ENCODE peak calls at places on chromosome 7, in ten cellular contexts. U is colonic mucosa; B is psoas muscle; G is activated effector memory CD4-positive, alpha-beta T cell treated with anti-CD3 and anti-CD28 coated beads, Interleukin-2, amount 50 U/mL, for 16 hours; M is Calu3; N is MV-4-11; Q is SK-MEL-5; K is midbrain; O is skeletal muscle cell; I is T-helper 1 cell. C is an unnamed sample.

GRCh38 chr7:7996568-7996967 is 28.0 kb downstream of the GLCCI1 start:
- DNase-seq in U (no peak), Q (no peak), M (peak), G (no peak), K (no peak), I (no peak), O (no peak), N (no peak), B (no peak), C (peak)

GRCh38 chr7:111499027-111499426 is 63.3 kb downstream of the IMMP2L start:
- DNase-seq in U (no peak), K (no peak), B (no peak), Q (no peak), G (no peak), O (peak), N (no peak), M (peak), I (no peak), C (no peak)

GRCh38 chr7:149126662-149127321 is 668 bp upstream of the ZNF425 start:
- DNase-seq in G (peak), U (peak), I (peak), K (peak), B (peak), M (peak), O (no peak), N (peak), Q (peak), C (no peak)

GRCh38 chr7:22255834-22256233 is 101.1 kb downstream of the RAPGEF5 start:
- DNase-seq in G (no peak), I (no peak), N (no peak), B (no peak), Q (peak), M (peak), O (no peak), K (peak), U (no peak), C (no peak)

GRCh38 chr7:93836111-93836510 is 54.4 kb downstream of the TFPI2 start:
- DNase-seq in Q (peak), O (peak), K (no peak), M (no peak), G (no peak), N (no peak), U (no peak), I (no peak), B (no peak), C (no peak)

GRCh38 chr7:130358471-130358870 is 13.9 kb downstream of the CPA5 start:
- DNase-seq in M (no peak), Q (no peak), I (no peak), B (no peak), N (no peak), O (no peak), K (no peak), G (no peak), U (no peak), C (no peak)

GRCh38 chr7:29988391-29989256 is 977 bp downstream of the SCRN1 start:
- DNase-seq in I (no peak), O (peak), G (peak), N (no peak), K (peak), U (peak), M (peak), Q (peak), B (peak), C (peak)

GRCh38 chr7:42236266-42237161 is 495 bp downstream of the GLI3 start:
- DNase-seq in Q (peak), M (peak), N (no peak), O (peak), B (peak), K (peak), U (peak), G (no peak), I (no peak), C (no peak)

GRCh38 chr7:70215491-70215890 is 617.2 kb downstream of the AUTS2 start:
- DNase-seq in G (no peak), K (no peak), M (no peak), N (no peak), O (peak), I (no peak), Q (no peak), B (no peak), U (no peak), C (no peak)

GRCh38 chr7:18163091-18163490 is 135.4 kb upstream of the PRPS1L1 start:
- DNase-seq in M (no peak), K (no peak), Q (no peak), N (no peak), G (no peak), O (no peak), U (no peak), I (no peak), B (no peak), C (no peak)

GRCh38 chr7:135697276-135698049 is 30.5 kb downstream of the SLC13A4 start:
- DNase-seq in Q (no peak), O (no peak), U (no peak), B (no peak), G (no peak), K (no peak), N (no peak), I (no peak), M (no peak), C (no peak)

GRCh38 chr7:128032605-128033235 is 1.5 kb upstream of the LRRC4 start:
- DNase-seq in K (no peak), N (no peak), Q (no peak), O (no peak), U (no peak), I (no peak), M (no peak), B (peak), G (no peak), C (peak)

GRCh38 chr7:104848386-104848990 is 165.5 kb upstream of the KMT2E start:
- DNase-seq in U (peak), I (peak), M (peak), G (peak), N (peak), O (no peak), K (peak), B (no peak), Q (peak), C (peak)

GRCh38 chr7:118969370-118969769 is 744.9 kb downstream of the ANKRD7 start:
- DNase-seq in Q (no peak), M (no peak), O (no peak), N (no peak), K (no peak), I (no peak), B (no peak), G (no peak), U (no peak), C (no peak)

GRCh38 chr7:5450549-5451327 is 27.1 kb upstream of the TNRC18 start:
- DNase-seq in U (peak), B (peak), N (no peak), M (peak), Q (peak), O (no peak), I (peak), G (peak), K (peak), C (peak)

GRCh38 chr7:105920766-105921165 is 42.3 kb upstream of the CDHR3 start:
- DNase-seq in N (peak), K (no peak), G (no peak), I (no peak), Q (no peak), B (no peak), M (no peak), U (no peak), O (no peak), C (no peak)

GRCh38 chr7:38558786-38559185 is 72.4 kb downstream of the AMPH start:
- DNase-seq in I (no peak), M (no peak), U (no peak), N (no peak), K (no peak), O (no peak), Q (no peak), G (no peak), B (no peak), C (no peak)

GRCh38 chr7:151063212-151063561 is 3.8 kb downstream of the SLC4A2 start:
- DNase-seq in G (no peak), Q (peak), M (no peak), I (no peak), K (no peak), N (no peak), U (peak), O (no peak), B (peak), C (no peak)

GRCh38 chr7:92916751-92917369 is 80.5 kb upstream of the CDK6 start:
- DNase-seq in U (no peak), I (no peak), Q (peak), N (no peak), M (peak), K (no peak), G (no peak), O (peak), B (no peak), C (no peak)

GRCh38 chr7:106062006-106062405 is 50.1 kb downstream of the SYPL1 start:
- DNase-seq in Q (no peak), M (no peak), U (peak), I (no peak), K (no peak), B (no peak), O (no peak), N (no peak), G (no peak), C (no peak)

GRCh38 chr7:380724-381210 is 90.8 kb downstream of the FOXL3 start:
- DNase-seq in O (no peak), B (no peak), M (no peak), U (peak), N (no peak), Q (no peak), I (no peak), K (no peak), G (peak), C (no peak)

GRCh38 chr7:150322114-150322832 is 882 bp upstream of the LRRC61 start:
- DNase-seq in N (peak), Q (no peak), U (peak), M (no peak), G (peak), B (no peak), I (peak), K (no peak), O (no peak), C (no peak)

GRCh38 chr7:102814025-102814471 is 65.2 kb downstream of the FAM185A start:
- DNase-seq in B (no peak), Q (no peak), I (no peak), O (peak), U (no peak), N (no peak), M (no peak), K (no peak), G (no peak), C (no peak)

GRCh38 chr7:102261451-102261850 is 25.2 kb upstream of the SH2B2 start:
- DNase-seq in Q (peak), K (peak), O (no peak), I (no peak), U (no peak), G (no peak), M (no peak), B (no peak), N (no peak), C (no peak)

GRCh38 chr7:44394636-44395035 is 69.2 kb upstream of the CAMK2B start:
- DNase-seq in Q (no peak), M (no peak), B (no peak), I (no peak), U (no peak), N (no peak), K (no peak), O (no peak), G (no peak), C (no peak)

GRCh38 chr7:66731986-66732385 is 8.5 kb upstream of the RABGEF1 start:
- DNase-seq in B (no peak), M (no peak), K (no peak), G (no peak), O (no peak), N (no peak), Q (no peak), I (no peak), U (no peak), C (no peak)

GRCh38 chr7:84663224-84663623 is 468.6 kb upstream of the SEMA3A start:
- DNase-seq in G (no peak), U (no peak), I (no peak), Q (no peak), B (no peak), K (no peak), N (no peak), M (no peak), O (no peak), C (no peak)

GRCh38 chr7:150974468-150975391 is 3.4 kb downstream of the KCNH2 start:
- DNase-seq in K (peak), O (no peak), M (peak), I (peak), B (no peak), U (peak), G (peak), Q (peak), N (peak), C (no peak)